ENCODE peak calls at places on chromosome 19, in five cellular contexts. One of them, this sample, is unnamed.
A peak's percentile ranks its signal among the peaks of the same experiment; 100 is the strongest.

GRCh38 chr19:32874605-32875004 is 5.0 kb upstream of the SLC7A9 start:
- DNase-seq in GM23338: no peak
- DNase-seq in CD8-positive, alpha-beta T cell: no peak
- DNase-seq in left lung: no peak
- DNase-seq in CD8-positive, alpha-beta memory T cell: no peak
- DNase-seq in this sample: no peak

GRCh38 chr19:58538257-58539168 is 5.4 kb upstream of the TRIM28 start:
- DNase-seq in CD8-positive, alpha-beta memory T cell: no peak
- DNase-seq in GM23338: peak; percentile 97
- DNase-seq in left lung: no peak
- DNase-seq in CD8-positive, alpha-beta T cell: peak; percentile 74
- DNase-seq in this sample: no peak

GRCh38 chr19:51821921-51822716 is 27.2 kb downstream of the FPR3 start:
- DNase-seq in GM23338: no peak
- DNase-seq in left lung: no peak
- DNase-seq in CD8-positive, alpha-beta T cell: no peak
- DNase-seq in CD8-positive, alpha-beta memory T cell: no peak
- DNase-seq in this sample: no peak

GRCh38 chr19:34485831-34486230 is 4.3 kb downstream of the WTIP start:
- DNase-seq in left lung: no peak
- DNase-seq in CD8-positive, alpha-beta T cell: no peak
- DNase-seq in CD8-positive, alpha-beta memory T cell: no peak
- DNase-seq in GM23338: no peak
- DNase-seq in this sample: no peak

GRCh38 chr19:17751103-17751911 is at the start of gene FCHO1:
- DNase-seq in CD8-positive, alpha-beta memory T cell: peak; percentile 85
- DNase-seq in left lung: peak; percentile 74
- DNase-seq in GM23338: no peak
- DNase-seq in CD8-positive, alpha-beta T cell: peak; percentile 92
- DNase-seq in this sample: peak; percentile 73

GRCh38 chr19:44635581-44636438 is 7.9 kb upstream of the PVR start:
- DNase-seq in left lung: no peak
- DNase-seq in CD8-positive, alpha-beta T cell: no peak
- DNase-seq in GM23338: no peak
- DNase-seq in CD8-positive, alpha-beta memory T cell: no peak
- DNase-seq in this sample: no peak

GRCh38 chr19:29139227-29139626 is 73.7 kb downstream of the UQCRFS1 start:
- DNase-seq in GM23338: no peak
- DNase-seq in CD8-positive, alpha-beta T cell: no peak
- DNase-seq in left lung: no peak
- DNase-seq in CD8-positive, alpha-beta memory T cell: no peak
- DNase-seq in this sample: no peak

GRCh38 chr19:11659612-11660011 is 62.3 kb downstream of the ZNF627 start:
- DNase-seq in CD8-positive, alpha-beta memory T cell: no peak
- DNase-seq in left lung: no peak
- DNase-seq in GM23338: peak; percentile 46
- DNase-seq in CD8-positive, alpha-beta T cell: no peak
- DNase-seq in this sample: no peak

GRCh38 chr19:16930753-16931152 is 42.0 kb downstream of the F2RL3 start:
- DNase-seq in left lung: no peak
- DNase-seq in CD8-positive, alpha-beta T cell: no peak
- DNase-seq in GM23338: no peak
- DNase-seq in CD8-positive, alpha-beta memory T cell: no peak
- DNase-seq in this sample: no peak

GRCh38 chr19:11480927-11481776 is at the start of gene ELAVL3:
- DNase-seq in CD8-positive, alpha-beta memory T cell: no peak
- DNase-seq in GM23338: peak; percentile 76
- DNase-seq in left lung: no peak
- DNase-seq in CD8-positive, alpha-beta T cell: no peak
- DNase-seq in this sample: no peak

GRCh38 chr19:56333506-56333905 is 18.9 kb upstream of the ZSCAN5A start:
- DNase-seq in GM23338: peak; percentile 71
- DNase-seq in left lung: no peak
- DNase-seq in CD8-positive, alpha-beta T cell: no peak
- DNase-seq in CD8-positive, alpha-beta memory T cell: peak; percentile 28
- DNase-seq in this sample: no peak

GRCh38 chr19:12202250-12202649 is 39.4 kb downstream of the ZNF136 start:
- DNase-seq in left lung: no peak
- DNase-seq in GM23338: peak; percentile 81
- DNase-seq in CD8-positive, alpha-beta memory T cell: peak; percentile 23
- DNase-seq in CD8-positive, alpha-beta T cell: peak; percentile 77
- DNase-seq in this sample: no peak

GRCh38 chr19:16830679-16831078 is 1.5 kb downstream of the SIN3B start:
- DNase-seq in GM23338: no peak
- DNase-seq in CD8-positive, alpha-beta T cell: no peak
- DNase-seq in left lung: no peak
- DNase-seq in CD8-positive, alpha-beta memory T cell: no peak
- DNase-seq in this sample: no peak

DNA sequence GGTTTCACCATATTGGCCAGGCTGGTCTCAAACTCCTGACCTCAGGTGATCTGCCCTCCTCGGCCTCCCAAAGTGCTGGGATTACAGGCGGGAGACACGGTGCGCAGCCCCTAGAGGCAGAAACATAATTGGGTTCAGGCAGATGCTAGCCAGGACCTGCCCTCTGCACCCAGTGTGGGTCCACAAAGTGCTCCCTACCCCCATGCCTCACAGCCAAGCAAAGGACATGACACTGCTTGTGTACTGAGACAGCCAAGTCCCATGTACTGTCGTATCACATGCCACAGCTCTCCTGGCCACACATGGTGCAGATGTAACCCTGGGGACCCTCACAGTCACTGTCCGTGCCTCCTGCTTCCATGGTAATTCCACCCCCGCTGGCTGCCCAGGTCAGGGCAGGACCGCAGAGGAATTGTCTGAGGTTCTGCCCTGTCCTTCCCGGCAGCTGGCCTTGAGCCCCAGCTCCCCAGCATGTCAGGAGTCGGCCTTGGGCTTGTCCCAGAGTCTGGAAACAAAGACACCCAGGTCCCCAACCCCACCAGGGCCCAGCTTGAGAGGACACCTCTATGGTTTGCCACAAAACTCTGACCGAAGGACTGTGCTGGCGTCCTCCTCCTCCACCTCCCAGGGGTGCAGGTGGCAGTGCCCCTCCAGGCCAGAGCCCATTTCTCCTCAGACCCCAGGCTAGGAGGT is 7.6 kb downstream of the PRR36 start:
- DNase-seq in CD8-positive, alpha-beta T cell: no peak
- DNase-seq in CD8-positive, alpha-beta memory T cell: no peak
- DNase-seq in GM23338: no peak
- DNase-seq in left lung: no peak
- DNase-seq in this sample: no peak
- H3K36me3 ChIP-seq in CD8-positive, alpha-beta T cell: no peaks in the 10 kb centered on the region
- H3K36me3 ChIP-seq in CD8-positive, alpha-beta memory T cell: no peaks in the 10 kb centered on the region
- H3K36me3 ChIP-seq in GM23338: no peaks in the 10 kb centered on the region
- H3K36me3 ChIP-seq in left lung: peaks cover 8% of the 10 kb centered on the region
- H3K36me3 ChIP-seq in this sample: no peaks in the 10 kb centered on the region

GRCh38 chr19:1425902-1426301 is 12.3 kb upstream of the RPS15 start:
- DNase-seq in left lung: no peak
- DNase-seq in CD8-positive, alpha-beta T cell: no peak
- DNase-seq in GM23338: no peak
- DNase-seq in CD8-positive, alpha-beta memory T cell: no peak
- DNase-seq in this sample: no peak
- H3K36me3 ChIP-seq in left lung: peaks cover 98% of the 10 kb centered on the region
- H3K36me3 ChIP-seq in CD8-positive, alpha-beta T cell: peaks cover 54% of the 10 kb centered on the region
- H3K36me3 ChIP-seq in GM23338: peaks cover 54% of the 10 kb centered on the region
- H3K36me3 ChIP-seq in CD8-positive, alpha-beta memory T cell: peaks cover 42% of the 10 kb centered on the region
- H3K36me3 ChIP-seq in this sample: peaks cover 98% of the 10 kb centered on the region

GRCh38 chr19:41863209-41863931 is 3.3 kb downstream of the RPS19 start:
- DNase-seq in CD8-positive, alpha-beta T cell: no peak
- DNase-seq in CD8-positive, alpha-beta memory T cell: no peak
- DNase-seq in GM23338: no peak
- DNase-seq in left lung: no peak
- DNase-seq in this sample: no peak
- H3K36me3 ChIP-seq in CD8-positive, alpha-beta T cell: peaks cover 46% of the 10 kb centered on the region
- H3K36me3 ChIP-seq in CD8-positive, alpha-beta memory T cell: peaks cover 52% of the 10 kb centered on the region
- H3K36me3 ChIP-seq in GM23338: peaks cover 71% of the 10 kb centered on the region
- H3K36me3 ChIP-seq in left lung: peaks cover 76% of the 10 kb centered on the region
- H3K36me3 ChIP-seq in this sample: peaks cover 65% of the 10 kb centered on the region

GRCh38 chr19:1084024-1084868 is 10.9 kb downstream of the POLR2E start:
- DNase-seq in CD8-positive, alpha-beta T cell: no peak
- DNase-seq in left lung: no peak
- DNase-seq in CD8-positive, alpha-beta memory T cell: no peak
- DNase-seq in GM23338: no peak
- DNase-seq in this sample: no peak
- H3K36me3 ChIP-seq in CD8-positive, alpha-beta T cell: peaks cover 79% of the 10 kb centered on the region
- H3K36me3 ChIP-seq in left lung: peaks cover 97% of the 10 kb centered on the region
- H3K36me3 ChIP-seq in CD8-positive, alpha-beta memory T cell: peaks cover 61% of the 10 kb centered on the region
- H3K36me3 ChIP-seq in GM23338: no peaks in the 10 kb centered on the region
- H3K36me3 ChIP-seq in this sample: peaks cover 28% of the 10 kb centered on the region

GRCh38 chr19:5264453-5264852 is 76.2 kb downstream of the PTPRS start:
- DNase-seq in CD8-positive, alpha-beta T cell: no peak
- DNase-seq in CD8-positive, alpha-beta memory T cell: no peak
- DNase-seq in GM23338: no peak
- DNase-seq in left lung: no peak
- DNase-seq in this sample: no peak

GRCh38 chr19:5260381-5260967 is 80.1 kb downstream of the PTPRS start:
- DNase-seq in left lung: no peak
- DNase-seq in CD8-positive, alpha-beta memory T cell: no peak
- DNase-seq in GM23338: no peak
- DNase-seq in CD8-positive, alpha-beta T cell: no peak
- DNase-seq in this sample: no peak

GRCh38 chr19:5261151-5261890 is 79.3 kb downstream of the PTPRS start:
- DNase-seq in CD8-positive, alpha-beta T cell: no peak
- DNase-seq in GM23338: no peak
- DNase-seq in left lung: no peak
- DNase-seq in CD8-positive, alpha-beta memory T cell: no peak
- DNase-seq in this sample: no peak

GRCh38 chr19:5263615-5264014 is 77.0 kb downstream of the PTPRS start:
- DNase-seq in GM23338: no peak
- DNase-seq in CD8-positive, alpha-beta T cell: no peak
- DNase-seq in CD8-positive, alpha-beta memory T cell: no peak
- DNase-seq in left lung: no peak
- DNase-seq in this sample: no peak

GRCh38 chr19:5262721-5263120 is 77.9 kb downstream of the PTPRS start:
- DNase-seq in CD8-positive, alpha-beta memory T cell: no peak
- DNase-seq in GM23338: no peak
- DNase-seq in left lung: no peak
- DNase-seq in CD8-positive, alpha-beta T cell: no peak
- DNase-seq in this sample: no peak
- H3K36me3 ChIP-seq in CD8-positive, alpha-beta memory T cell: no peaks in the 10 kb centered on the region
- H3K36me3 ChIP-seq in GM23338: peaks cover 17% of the 10 kb centered on the region
- H3K36me3 ChIP-seq in left lung: peaks cover 10% of the 10 kb centered on the region
- H3K36me3 ChIP-seq in CD8-positive, alpha-beta T cell: no peaks in the 10 kb centered on the region
- H3K36me3 ChIP-seq in this sample: peaks cover 38% of the 10 kb centered on the region

GRCh38 chr19:38549061-38549460 is 68.7 kb downstream of the MAP4K1 start:
- DNase-seq in CD8-positive, alpha-beta T cell: no peak
- DNase-seq in GM23338: no peak
- DNase-seq in left lung: no peak
- DNase-seq in CD8-positive, alpha-beta memory T cell: no peak
- DNase-seq in this sample: no peak

GRCh38 chr19:38551450-38551813 is 66.3 kb downstream of the MAP4K1 start:
- DNase-seq in GM23338: no peak
- DNase-seq in CD8-positive, alpha-beta memory T cell: no peak
- DNase-seq in left lung: no peak
- DNase-seq in CD8-positive, alpha-beta T cell: no peak
- DNase-seq in this sample: no peak

GRCh38 chr19:38547446-38547845 is 70.3 kb downstream of the MAP4K1 start:
- DNase-seq in CD8-positive, alpha-beta memory T cell: no peak
- DNase-seq in GM23338: no peak
- DNase-seq in left lung: no peak
- DNase-seq in CD8-positive, alpha-beta T cell: no peak
- DNase-seq in this sample: no peak

GRCh38 chr19:38554676-38555141 is 63.0 kb downstream of the MAP4K1 start:
- DNase-seq in left lung: no peak
- DNase-seq in CD8-positive, alpha-beta T cell: no peak
- DNase-seq in GM23338: no peak
- DNase-seq in CD8-positive, alpha-beta memory T cell: no peak
- DNase-seq in this sample: no peak

DNA sequence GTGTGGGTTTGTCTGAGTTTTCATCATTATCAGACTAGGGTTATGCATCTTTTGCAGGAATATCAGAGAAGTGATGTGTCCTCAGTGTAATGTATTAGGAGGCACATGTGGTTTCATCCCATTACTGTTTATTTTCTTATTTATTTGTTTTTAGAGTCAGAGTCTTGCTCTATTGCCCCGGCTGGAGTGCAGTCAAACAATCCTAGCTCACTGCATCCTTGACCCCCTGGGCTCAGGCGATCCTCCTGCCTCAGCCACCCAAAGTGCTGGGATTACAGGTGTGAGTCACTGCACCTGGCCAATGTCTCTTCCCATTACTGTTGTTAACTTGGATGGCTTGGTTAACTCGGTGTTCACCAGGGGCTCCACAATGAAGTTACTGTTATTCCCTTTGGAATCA is 67.4 kb downstream of the MAP4K1 start:
- DNase-seq in GM23338: no peak
- DNase-seq in CD8-positive, alpha-beta memory T cell: no peak
- DNase-seq in left lung: no peak
- DNase-seq in CD8-positive, alpha-beta T cell: no peak
- DNase-seq in this sample: no peak
- H3K36me3 ChIP-seq in GM23338: peaks cover 7% of the 10 kb centered on the region
- H3K36me3 ChIP-seq in CD8-positive, alpha-beta memory T cell: no peaks in the 10 kb centered on the region
- H3K36me3 ChIP-seq in left lung: no peaks in the 10 kb centered on the region
- H3K36me3 ChIP-seq in CD8-positive, alpha-beta T cell: no peaks in the 10 kb centered on the region
- H3K36me3 ChIP-seq in this sample: no peaks in the 10 kb centered on the region

GRCh38 chr19:43554317-43554895 is 20.9 kb downstream of the XRCC1 start:
- DNase-seq in GM23338: no peak
- DNase-seq in CD8-positive, alpha-beta T cell: no peak
- DNase-seq in left lung: no peak
- DNase-seq in CD8-positive, alpha-beta memory T cell: no peak
- DNase-seq in this sample: no peak

GRCh38 chr19:43551399-43552197 is 18.6 kb downstream of the ZNF575 start:
- DNase-seq in CD8-positive, alpha-beta T cell: no peak
- DNase-seq in left lung: no peak
- DNase-seq in GM23338: no peak
- DNase-seq in CD8-positive, alpha-beta memory T cell: no peak
- DNase-seq in this sample: no peak

GRCh38 chr19:43553656-43554055 is 20.7 kb downstream of the ZNF575 start:
- DNase-seq in GM23338: no peak
- DNase-seq in CD8-positive, alpha-beta memory T cell: no peak
- DNase-seq in left lung: no peak
- DNase-seq in CD8-positive, alpha-beta T cell: no peak
- DNase-seq in this sample: no peak

GRCh38 chr19:43552198-43552450 is 19.1 kb downstream of the ZNF575 start:
- DNase-seq in CD8-positive, alpha-beta memory T cell: no peak
- DNase-seq in GM23338: no peak
- DNase-seq in CD8-positive, alpha-beta T cell: no peak
- DNase-seq in left lung: no peak
- DNase-seq in this sample: no peak

GRCh38 chr19:43552616-43553015 is 19.6 kb downstream of the ZNF575 start:
- DNase-seq in GM23338: no peak
- DNase-seq in CD8-positive, alpha-beta T cell: no peak
- DNase-seq in CD8-positive, alpha-beta memory T cell: no peak
- DNase-seq in left lung: no peak
- DNase-seq in this sample: no peak
- H3K36me3 ChIP-seq in GM23338: no peaks in the 10 kb centered on the region
- H3K36me3 ChIP-seq in CD8-positive, alpha-beta T cell: peaks cover 36% of the 10 kb centered on the region
- H3K36me3 ChIP-seq in CD8-positive, alpha-beta memory T cell: peaks cover 38% of the 10 kb centered on the region
- H3K36me3 ChIP-seq in left lung: peaks cover 63% of the 10 kb centered on the region
- H3K36me3 ChIP-seq in this sample: peaks cover 74% of the 10 kb centered on the region